ENCODE peak calls at places on chromosomes 6 and 20, in four cellular contexts. N, W, U and L are unnamed samples.

GRCh38 chr6:170075659-170076223 is 215.1 kb downstream of the DLL1 start:
- DNase-seq in N (peak), W (no peak), U (no peak), L (no peak)

GRCh38 chr6:163630575-163630974 is 216.1 kb downstream of the QKI start:
- DNase-seq in N (peak), W (no peak), U (no peak), L (no peak)

GRCh38 chr20:30610044-30610693 is 647.3 kb upstream of the DEFB115 start:
- DNase-seq in N (no peak), W (no peak), U (no peak), L (no peak)

GRCh38 chr6:35049885-35050284 is 91.3 kb downstream of the TCP11 start:
- DNase-seq in N (peak), W (no peak), U (no peak), L (no peak)

GRCh38 chr6:167491403-167492095 is 166.7 kb downstream of the TTLL2 start:
- DNase-seq in N (peak), W (no peak), U (no peak), L (no peak)

GRCh38 chr20:23637282-23638221 is at the start of gene CST3:
- DNase-seq in N (peak), W (no peak), U (peak), L (peak)

GRCh38 chr20:52578559-52578958 is 387.0 kb upstream of the ZFP64 start:
- DNase-seq in N (no peak), W (no peak), U (no peak), L (no peak)

GRCh38 chr6:87504440-87504839 is 31.7 kb downstream of the SLC35A1 start:
- DNase-seq in N (no peak), W (no peak), U (no peak), L (no peak)